ENCODE peak calls at places on chromosomes 4 and X, in nine cellular contexts. I is activated T-helper 17 cell treated with anti-CD3 and anti-CD28 coated beads, Interleukin-2, amount 50 U/mL, for 72 hours; L is A549; A is Panc1; X is heart right ventricle; W is activated naive CD8-positive, alpha-beta T cell treated with anti-CD3 and anti-CD28 coated beads, Interleukin-2, amount 50 U/mL, for 24 hours; S is left cardiac atrium; T is HCT116; U is activated CD8-positive, alpha-beta T cell treated with anti-CD3 and anti-CD28 coated beads, Interleukin-2, amount 10 ng/mL, durations not matched to agents 7 days and 5 days. N is an unnamed sample.

GRCh38 chr4:2365054-2365912 is 53.2 kb downstream of the ZFYVE28 start:
- ATAC-seq in I (peak; percentile 19), W (no peak), S (peak; percentile 53), L (no peak), A (no peak), X (peak; percentile 7), T (no peak), U (peak; percentile 12), N (peak; percentile 28)

GRCh38 chrX:120755066-120755846 is 120.4 kb downstream of the CT47B1 start:
- ATAC-seq in X (no peak), A (no peak), T (no peak), L (no peak), S (no peak), I (no peak), U (no peak), W (no peak), N (peak; percentile 46)

GRCh38 chrX:110853610-110854009 is 58.0 kb upstream of the CHRDL1 start:
- ATAC-seq in X (no peak), I (no peak), A (peak; percentile 58), W (no peak), L (peak; percentile 70), S (peak; percentile 47), U (no peak), T (peak; percentile 61), N (peak; percentile 66)

GRCh38 chr4:139824882-139825522 is 159.4 kb downstream of the MGST2 start:
- ATAC-seq in S (no peak), U (no peak), X (no peak), L (no peak), W (no peak), A (no peak), I (no peak), T (no peak), N (no peak)

GRCh38 chrX:50812995-50813842 is 775 bp downstream of the SHROOM4 start:
- ATAC-seq in A (peak; percentile 82), X (peak; percentile 82), L (peak; percentile 76), W (no peak), U (no peak), T (peak; percentile 55), S (peak; percentile 70), I (no peak), N (peak; percentile 58)

GRCh38 chr4:1869530-1870327 is 1.5 kb upstream of the NSD2 start:
- ATAC-seq in U (peak; percentile 10), I (peak; percentile 0), T (peak; percentile 41), L (peak; percentile 18), X (peak; percentile 16), S (no peak), A (peak; percentile 18), W (peak; percentile 2), N (peak; percentile 12)

GRCh38 chrX:72573158-72573511 is 492 bp upstream of the HDAC8 start:
- ATAC-seq in A (peak; percentile 44), U (peak; percentile 19), S (no peak), T (peak; percentile 48), W (no peak), X (no peak), L (peak; percentile 38), I (peak; percentile 3), N (no peak)

GRCh38 chr4:39104255-39104654 is 42.2 kb downstream of the KLHL5 start:
- ATAC-seq in U (no peak), L (no peak), X (no peak), A (peak; percentile 62), I (no peak), T (no peak), S (no peak), W (no peak), N (no peak)

GRCh38 chr4:74266081-74266480 is 42.2 kb upstream of the EPGN start:
- ATAC-seq in X (no peak), I (no peak), A (no peak), S (no peak), W (no peak), U (no peak), T (no peak), L (no peak), N (no peak)

GRCh38 chr4:4990329-4990728 is 28.9 kb downstream of the CYTL1 start:
- ATAC-seq in A (no peak), U (no peak), L (no peak), T (no peak), S (no peak), I (no peak), W (no peak), X (no peak), N (no peak)

GRCh38 chrX:123817288-123817894 is 42.5 kb upstream of the XIAP start:
- ATAC-seq in X (no peak), W (no peak), L (no peak), U (no peak), T (no peak), I (no peak), S (no peak), A (no peak), N (no peak)

GRCh38 chrX:135595543-135595942 is 75.1 kb downstream of the INTS6L start:
- ATAC-seq in X (no peak), A (no peak), S (no peak), I (no peak), T (no peak), U (no peak), W (no peak), L (no peak), N (no peak)